ENCODE peak calls at places on chromosomes 1 and 21, in nine cellular contexts. Z, W, Q, R, M, O, E, I and B are unnamed samples.

GRCh38 chr1:177847843-177848242 is 122.0 kb downstream of the SEC16B start:
- DNase-seq in Z (no peak), W (peak; percentile 88), Q (no peak), R (no peak), M (no peak), O (no peak), E (no peak), I (no peak), B (no peak)

GRCh38 chr1:64268653-64269557 is 65.5 kb downstream of the UBE2U start:
- DNase-seq in Z (peak; percentile 77), W (peak; percentile 90), Q (peak; percentile 56), R (peak; percentile 66), M (peak; percentile 42), O (peak; percentile 54), E (no peak), I (peak; percentile 31), B (peak; percentile 62)

GRCh38 chr1:85142753-85143152 is 58.1 kb downstream of the SYDE2 start:
- DNase-seq in Z (no peak), W (no peak), Q (no peak), R (no peak), M (no peak), O (no peak), E (no peak), I (peak; percentile 73), B (no peak)

GRCh38 chr1:17719874-17720273 is 35.3 kb upstream of the ACTL8 start:
- DNase-seq in Z (no peak), W (no peak), Q (no peak), R (no peak), M (no peak), O (no peak), E (no peak), I (no peak), B (no peak)

GRCh38 chr1:108734176-108734865 is 12.2 kb upstream of the STXBP3 start:
- DNase-seq in Z (no peak), W (no peak), Q (no peak), R (no peak), M (no peak), O (no peak), E (no peak), I (no peak), B (no peak)

GRCh38 chr1:150560011-150560438 is 10.8 kb downstream of the ADAMTSL4 start:
- DNase-seq in Z (peak; percentile 87), W (peak; percentile 81), Q (peak; percentile 79), R (peak; percentile 90), M (no peak), O (peak; percentile 89), E (no peak), I (peak; percentile 78), B (peak; percentile 85)

GRCh38 chr1:224647449-224647848 is 31.3 kb downstream of the CNIH3 start:
- DNase-seq in Z (no peak), W (no peak), Q (no peak), R (no peak), M (no peak), O (no peak), E (no peak), I (no peak), B (no peak)

GRCh38 chr1:18972531-18972930 is 16.1 kb upstream of the IFFO2 start:
- DNase-seq in Z (peak; percentile 35), W (peak; percentile 81), Q (no peak), R (no peak), M (no peak), O (no peak), E (no peak), I (no peak), B (no peak)

GRCh38 chr1:177011508-177011907 is 153.0 kb downstream of the ASTN1 start:
- DNase-seq in Z (no peak), W (no peak), Q (no peak), R (no peak), M (no peak), O (no peak), E (no peak), I (no peak), B (no peak)

GRCh38 chr1:71270394-71270793 is 189.6 kb upstream of the ZRANB2 start:
- DNase-seq in Z (no peak), W (no peak), Q (no peak), R (peak; percentile 8), M (no peak), O (no peak), E (no peak), I (no peak), B (no peak)

GRCh38 chr1:228804640-228805413 is 69.5 kb downstream of the RHOU start:
- DNase-seq in Z (peak; percentile 82), W (no peak), Q (no peak), R (no peak), M (no peak), O (no peak), E (no peak), I (no peak), B (no peak)

GRCh38 chr1:103336376-103336775 is 189.1 kb upstream of the RNPC3 start:
- DNase-seq in Z (no peak), W (no peak), Q (no peak), R (no peak), M (no peak), O (no peak), E (no peak), I (no peak), B (no peak)

GRCh38 chr21:31479714-31480113 is 135.7 kb upstream of the TIAM1 start:
- DNase-seq in Z (no peak), W (no peak), Q (no peak), R (no peak), M (no peak), O (no peak), E (no peak), I (no peak), B (no peak)

GRCh38 chr1:93816970-93817738 is 61.9 kb downstream of the DNTTIP2 start:
- DNase-seq in Z (no peak), W (peak; percentile 78), Q (no peak), R (no peak), M (no peak), O (no peak), E (no peak), I (no peak), B (no peak)

GRCh38 chr1:51344602-51345299 is 14.4 kb upstream of the TTC39A start:
- DNase-seq in Z (no peak), W (no peak), Q (no peak), R (peak; percentile 89), M (no peak), O (peak; percentile 66), E (peak; percentile 84), I (no peak), B (peak; percentile 59)

GRCh38 chr1:38696371-38696770 is 163.2 kb downstream of the RRAGC start:
- DNase-seq in Z (no peak), W (no peak), Q (no peak), R (no peak), M (no peak), O (no peak), E (peak; percentile 67), I (no peak), B (no peak)

GRCh38 chr1:21764615-21765423 is 18.1 kb downstream of the USP48 start:
- DNase-seq in Z (peak; percentile 51), W (peak; percentile 91), Q (no peak), R (no peak), M (no peak), O (no peak), E (peak; percentile 82), I (peak; percentile 46), B (no peak)

GRCh38 chr1:44784094-44785026 is 3.6 kb downstream of the BEST4 start:
- DNase-seq in Z (peak; percentile 49), W (peak; percentile 47), Q (no peak), R (peak; percentile 81), M (no peak), O (peak; percentile 68), E (no peak), I (no peak), B (peak; percentile 61)
- TF ChIP-seq CTCF in Z (no peak), W (no peak), Q (no peak), R (no peak), M (no peak), O (no peak), E (no peak), I (no peak), B (no peak)

GRCh38 chr1:27071049-27071416 is 58.4 kb upstream of the TENT5B start:
- DNase-seq in Z (no peak), W (peak; percentile 90), Q (no peak), R (no peak), M (no peak), O (no peak), E (no peak), I (no peak), B (no peak)

GRCh38 chr1:27068922-27069321 is 56.3 kb upstream of the TENT5B start:
- DNase-seq in Z (no peak), W (no peak), Q (no peak), R (no peak), M (no peak), O (no peak), E (no peak), I (no peak), B (no peak)

GRCh38 chr1:27074175-27074780 is 61.6 kb upstream of the TENT5B start:
- DNase-seq in Z (no peak), W (peak; percentile 50), Q (no peak), R (no peak), M (no peak), O (no peak), E (no peak), I (no peak), B (no peak)

GRCh38 chr1:27066313-27066630 is 53.6 kb upstream of the TENT5B start:
- DNase-seq in Z (no peak), W (no peak), Q (no peak), R (no peak), M (no peak), O (no peak), E (no peak), I (no peak), B (no peak)

GRCh38 chr1:27070390-27071048 is 57.9 kb upstream of the TENT5B start:
- DNase-seq in Z (no peak), W (no peak), Q (no peak), R (no peak), M (no peak), O (no peak), E (no peak), I (no peak), B (no peak)
- TF ChIP-seq CTCF in Z (no peak), W (no peak), Q (no peak), R (no peak), M (no peak), O (no peak), E (no peak), I (no peak), B (no peak)

GRCh38 chr1:160821627-160822026 is 25.7 kb downstream of the LY9 start:
- DNase-seq in Z (peak; percentile 37), W (no peak), Q (no peak), R (no peak), M (no peak), O (no peak), E (no peak), I (no peak), B (no peak)
- TF ChIP-seq CTCF in Z (no peak), W (no peak), Q (no peak), R (no peak), M (no peak), O (no peak), E (no peak), I (no peak), B (no peak)

DNA sequence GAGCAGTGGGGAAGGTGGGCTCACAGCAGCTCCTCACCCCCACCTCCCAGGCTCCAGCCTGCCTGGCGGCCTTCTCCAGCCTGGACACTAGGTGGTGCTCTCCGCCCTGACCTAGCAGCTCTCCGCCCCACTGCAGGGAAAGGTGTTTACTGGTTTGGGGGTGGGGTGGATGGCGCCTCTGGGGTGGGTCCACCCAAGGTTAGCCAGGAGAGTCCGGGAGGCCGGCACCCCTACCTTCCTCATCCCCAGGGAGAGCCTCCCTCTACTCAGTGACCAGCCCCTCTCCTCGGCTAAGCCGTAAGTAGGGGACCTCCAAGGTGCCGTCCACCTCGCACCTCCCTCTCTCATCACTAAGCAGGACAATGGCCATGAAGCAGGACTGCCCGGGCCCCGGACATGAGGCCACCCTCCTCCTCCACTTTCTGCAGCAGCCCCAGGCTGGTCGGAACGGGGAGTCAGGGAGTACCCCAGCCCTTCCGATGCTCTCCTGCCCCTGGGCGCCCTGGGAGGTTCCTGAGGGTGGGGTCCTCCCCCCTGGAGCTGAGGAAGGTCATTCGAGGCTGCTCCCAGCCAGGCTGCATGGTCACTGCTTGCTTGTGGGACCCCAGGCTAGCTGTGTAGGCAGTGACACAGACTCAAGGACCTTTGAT is 101.4 kb upstream of the VAMP3 start:
- DNase-seq in Z (peak; percentile 60), W (peak; percentile 48), Q (no peak), R (no peak), M (no peak), O (peak; percentile 84), E (no peak), I (no peak), B (peak; percentile 78)
- TF ChIP-seq CTCF in Z (peak; percentile 86), W (peak; percentile 76), Q (peak; percentile 76), R (peak; percentile 86), M (no peak), O (peak; percentile 84), E (peak; percentile 79), I (peak; percentile 89), B (peak; percentile 97)